ENCODE peak calls at places on chromosome 9, in ten cellular contexts. G, L, S, Y, N, T, V, Z, X and O are unnamed samples.

GRCh38 chr9:104748359-104749031 is 1.0 kb downstream of the NIPSNAP3A start:
- DNase-seq in Y (no peak), N (no peak), G (peak; percentile 18), V (no peak), X (no peak), T (peak; percentile 19), Z (no peak), S (no peak), L (no peak), O (no peak)

GRCh38 chr9:109972026-109973005 is 192.3 kb downstream of the PALM2AKAP2 start:
- DNase-seq in Y (no peak), Z (no peak), V (no peak), T (no peak), N (no peak), G (no peak), L (no peak), S (no peak), X (no peak), O (no peak)

GRCh38 chr9:133657120-133657661 is 21.0 kb downstream of the DBH start:
- DNase-seq in Y (no peak), N (no peak), Z (no peak), S (no peak), L (no peak), T (no peak), X (no peak), V (no peak), G (no peak), O (no peak)

GRCh38 chr9:128910906-128911305 is 9.9 kb upstream of the PHYHD1 start:
- DNase-seq in S (no peak), Y (no peak), X (no peak), G (no peak), Z (no peak), V (no peak), L (no peak), N (no peak), T (no peak), O (no peak)

GRCh38 chr9:135065804-135066203 is 21.7 kb upstream of the OLFM1 start:
- DNase-seq in Y (no peak), X (no peak), G (no peak), L (no peak), V (no peak), N (no peak), Z (no peak), T (no peak), S (no peak), O (no peak)

GRCh38 chr9:92724528-92725265 is 39.9 kb downstream of the BICD2 start:
- DNase-seq in G (no peak), S (no peak), T (no peak), Y (no peak), X (no peak), N (no peak), V (no peak), L (no peak), Z (no peak), O (no peak)

GRCh38 chr9:354453-354852 is 139.8 kb downstream of the DOCK8 start:
- DNase-seq in S (no peak), Z (no peak), Y (no peak), L (no peak), X (no peak), G (no peak), V (no peak), T (no peak), N (no peak), O (no peak)

GRCh38 chr9:26264709-26265601 is 586.7 kb upstream of the TUSC1 start:
- DNase-seq in Y (peak; percentile 92), T (no peak), X (no peak), L (no peak), Z (peak; percentile 90), V (no peak), N (no peak), S (peak; percentile 58), G (no peak), O (peak; percentile 96)

GRCh38 chr9:121985792-121986494 is 107.2 kb downstream of the TTLL11 start:
- DNase-seq in L (no peak), S (no peak), T (no peak), N (no peak), V (no peak), Z (no peak), X (no peak), Y (no peak), G (peak; percentile 75), O (no peak)

GRCh38 chr9:69758981-69759477 is 782 bp downstream of the PTAR1 start:
- DNase-seq in X (no peak), V (peak; percentile 22), Z (no peak), S (no peak), T (no peak), G (no peak), L (no peak), N (no peak), Y (no peak), O (no peak)

GRCh38 chr9:131733601-131734061 is 6.2 kb downstream of the RAPGEF1 start:
- DNase-seq in Y (peak; percentile 93), T (peak; percentile 94), Z (peak; percentile 87), S (peak; percentile 83), V (peak; percentile 52), N (no peak), X (no peak), G (no peak), L (peak; percentile 61), O (peak; percentile 76)

GRCh38 chr9:117094493-117094892 is 320.4 kb downstream of the ASTN2 start:
- DNase-seq in G (peak; percentile 5), S (no peak), X (no peak), N (no peak), V (no peak), Z (no peak), Y (no peak), L (no peak), T (no peak), O (no peak)

GRCh38 chr9:133341369-133342082 is 5.5 kb upstream of the SURF6 start:
- DNase-seq in Y (no peak), T (no peak), Z (no peak), S (no peak), G (no peak), N (no peak), X (no peak), L (peak; percentile 71), V (no peak), O (no peak)

GRCh38 chr9:36486933-36487481 is 85.7 kb upstream of the MELK start:
- DNase-seq in V (peak; percentile 47), Y (no peak), T (peak; percentile 40), G (peak; percentile 53), N (peak; percentile 71), X (no peak), Z (no peak), S (no peak), L (peak; percentile 42), O (no peak)